ENCODE peak calls at places on chromosomes 1 and 21, in seven cellular contexts. X, K, U, Q, V, D and T are unnamed samples.

GRCh38 chr1:62208970-62209369 is 14.3 kb downstream of the L1TD1 start:
- DNase-seq in K (no peak), D (no peak), V (no peak), X (no peak), Q (no peak), U (no peak), T (no peak)

GRCh38 chr1:108814343-108815125 is 42.4 kb downstream of the AKNAD1 start:
- DNase-seq in U (no peak), D (no peak), V (no peak), K (no peak), Q (no peak), X (no peak), T (no peak)

GRCh38 chr21:31886896-31887595 is 14.2 kb downstream of the HUNK start:
- DNase-seq in U (no peak), V (no peak), D (no peak), X (no peak), K (no peak), Q (no peak), T (no peak)

GRCh38 chr1:201637282-201638076 is 98.6 kb downstream of the NAV1 start:
- DNase-seq in X (peak), V (no peak), U (peak), D (no peak), Q (no peak), K (no peak), T (no peak)

GRCh38 chr1:1206376-1207253 is at the start of gene TNFRSF18:
- DNase-seq in X (no peak), K (peak), D (no peak), V (no peak), U (peak), Q (no peak), T (peak)

GRCh38 chr1:199084293-199084692 is 445.5 kb downstream of the PTPRC start:
- DNase-seq in V (no peak), X (no peak), U (no peak), D (no peak), K (no peak), Q (no peak), T (no peak)

GRCh38 chr1:63742526-63742925 is 31.3 kb upstream of the ROR1 start:
- DNase-seq in X (no peak), Q (no peak), D (no peak), K (no peak), U (no peak), V (no peak), T (no peak)

GRCh38 chr1:108892356-108893140 is 15.8 kb downstream of the GPSM2 start:
- DNase-seq in K (no peak), V (no peak), X (no peak), U (no peak), Q (no peak), D (no peak), T (no peak)

GRCh38 chr21:15616864-15617574 is 112.8 kb upstream of the USP25 start:
- DNase-seq in Q (no peak), V (no peak), X (no peak), U (no peak), K (no peak), D (no peak), T (no peak)

GRCh38 chr1:112893288-112894009 is 62.5 kb downstream of the SLC16A1 start:
- DNase-seq in D (no peak), U (no peak), Q (no peak), V (no peak), K (no peak), X (no peak), T (no peak)

GRCh38 chr1:57800341-57800740 is 376.5 kb upstream of the DAB1 start:
- DNase-seq in V (no peak), Q (no peak), K (no peak), X (no peak), U (no peak), D (no peak), T (no peak)

GRCh38 chr1:41449326-41449921 is 35.1 kb downstream of the EDN2 start:
- DNase-seq in X (no peak), U (no peak), Q (no peak), K (no peak), V (no peak), D (no peak), T (peak)
- TF ChIP-seq JUND in X (no peak), U (no peak), Q (no peak), K (no peak), V (no peak), D (no peak), T (peak)

GRCh38 chr1:232538224-232538942 is 91.5 kb downstream of the SIPA1L2 start:
- DNase-seq in X (no peak), Q (peak), V (no peak), U (no peak), D (peak), K (peak), T (no peak)
- TF ChIP-seq JUND in X (no peak), Q (peak), V (no peak), U (no peak), D (no peak), K (peak), T (no peak)

GRCh38 chr1:237804516-237804915 is 86.2 kb downstream of the ZP4 start:
- DNase-seq in V (no peak), D (no peak), K (no peak), Q (no peak), X (no peak), U (no peak), T (no peak)

GRCh38 chr1:237794071-237794470 is 96.7 kb downstream of the ZP4 start:
- DNase-seq in X (no peak), U (no peak), D (no peak), Q (no peak), K (no peak), V (no peak), T (no peak)

GRCh38 chr1:237795558-237795957 is 95.2 kb downstream of the ZP4 start:
- DNase-seq in Q (no peak), X (no peak), D (no peak), K (no peak), V (no peak), U (no peak), T (no peak)

DNA sequence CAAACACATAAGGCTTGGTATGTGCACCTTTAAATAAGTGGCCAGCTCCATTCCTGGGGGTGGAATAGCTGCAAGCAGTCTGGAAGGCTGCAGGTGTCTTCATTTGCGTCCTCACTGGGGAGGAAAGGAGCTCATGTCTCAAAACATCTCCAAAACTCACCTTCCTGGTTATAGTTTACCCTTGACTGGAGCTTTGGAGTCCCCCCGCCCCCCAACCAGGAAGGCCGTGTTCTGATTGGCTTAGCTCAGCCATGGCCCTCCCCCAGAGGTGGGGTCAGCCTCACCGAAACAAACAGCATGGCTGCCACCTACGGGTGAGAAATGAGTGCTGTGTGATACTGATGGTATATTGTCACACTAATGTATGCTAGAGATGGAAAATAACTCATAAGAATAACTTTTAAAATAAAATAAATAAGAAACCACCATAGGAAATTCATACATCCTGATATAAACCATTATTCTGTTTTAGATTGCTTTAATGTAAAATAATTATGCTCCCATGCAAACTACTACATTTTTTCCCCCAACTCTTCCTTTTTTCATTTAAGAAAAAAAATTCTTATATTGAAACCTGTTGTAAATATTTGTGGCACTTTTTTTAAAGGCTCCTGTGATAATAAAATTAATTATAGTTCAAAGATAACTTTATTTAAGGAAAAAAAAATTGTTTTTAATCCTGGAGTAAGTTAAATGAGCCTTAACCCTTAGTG is 90.8 kb downstream of the ZP4 start:
- DNase-seq in K (no peak), V (peak), U (peak), X (peak), D (peak), Q (peak), T (peak)
- TF ChIP-seq JUND in K (no peak), V (no peak), U (no peak), X (no peak), D (no peak), Q (no peak), T (no peak)

GRCh38 chr1:38456564-38456876 is 403.1 kb downstream of the RRAGC start:
- DNase-seq in X (no peak), V (no peak), K (no peak), D (no peak), U (no peak), Q (no peak), T (no peak)
- TF ChIP-seq JUND in X (no peak), V (no peak), K (no peak), D (no peak), U (no peak), Q (no peak), T (no peak)

DNA sequence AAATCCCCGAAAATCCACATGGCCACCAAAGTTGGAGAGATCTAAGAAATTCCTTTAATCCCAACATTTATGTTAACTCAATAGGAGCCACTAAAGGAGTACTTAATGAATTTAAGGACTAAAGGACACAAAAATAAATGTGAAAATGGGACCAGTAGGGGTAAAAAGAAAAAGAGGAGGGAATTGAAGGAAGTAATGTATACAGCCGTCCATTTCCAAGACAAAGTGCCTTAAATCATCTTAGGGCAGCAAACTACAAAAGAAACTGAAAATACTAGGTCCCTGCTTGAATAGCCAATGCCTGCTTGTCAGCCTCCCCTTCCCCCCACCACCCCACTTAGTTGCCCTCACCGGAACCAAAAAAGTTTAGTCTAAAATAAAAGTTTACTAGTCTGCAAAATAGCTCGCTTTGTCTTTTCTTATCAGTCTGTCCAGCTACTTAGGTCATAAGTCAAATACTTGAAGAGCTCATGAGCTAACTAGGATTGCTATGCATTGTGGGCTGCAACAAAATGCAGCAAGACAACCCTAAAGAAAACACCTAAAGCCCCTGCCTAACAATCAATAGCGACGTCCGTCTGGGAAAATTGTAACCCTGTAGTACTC is 66.3 kb upstream of the TLR5 start:
- DNase-seq in D (no peak), U (no peak), X (no peak), V (no peak), K (no peak), Q (no peak), T (no peak)
- TF ChIP-seq JUND in D (no peak), U (no peak), X (no peak), V (no peak), K (no peak), Q (no peak), T (no peak)

DNA sequence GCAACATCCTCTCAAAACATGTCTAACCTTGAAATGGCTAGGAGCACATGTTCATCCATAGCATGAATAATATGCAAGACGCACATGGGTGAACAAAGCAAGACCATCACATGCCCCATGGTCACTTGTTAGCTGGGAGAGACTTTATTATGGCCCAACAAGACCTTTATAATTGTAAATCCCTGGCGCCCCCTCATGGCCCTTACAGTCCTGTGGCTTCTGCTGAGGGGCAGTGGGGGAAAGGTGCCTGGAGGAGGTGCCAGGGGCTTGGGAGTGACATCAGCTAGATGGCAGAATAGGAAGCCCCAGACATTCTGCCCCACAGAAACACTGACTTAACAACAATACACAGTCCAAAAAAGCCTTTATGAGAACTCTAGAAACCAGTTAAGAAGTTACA is 51.7 kb downstream of the CSMD2 start:
- DNase-seq in Q (peak), U (no peak), D (no peak), K (no peak), X (no peak), V (no peak), T (no peak)
- TF ChIP-seq JUND in Q (no peak), U (no peak), D (no peak), K (no peak), X (no peak), V (no peak), T (no peak)

GRCh38 chr1:173590557-173590956 is 12.3 kb downstream of the SLC9C2 start:
- DNase-seq in D (no peak), X (no peak), V (no peak), K (no peak), U (no peak), Q (no peak), T (no peak)
- TF ChIP-seq JUND in D (no peak), X (no peak), V (no peak), K (no peak), U (peak), Q (no peak), T (no peak)

DNA sequence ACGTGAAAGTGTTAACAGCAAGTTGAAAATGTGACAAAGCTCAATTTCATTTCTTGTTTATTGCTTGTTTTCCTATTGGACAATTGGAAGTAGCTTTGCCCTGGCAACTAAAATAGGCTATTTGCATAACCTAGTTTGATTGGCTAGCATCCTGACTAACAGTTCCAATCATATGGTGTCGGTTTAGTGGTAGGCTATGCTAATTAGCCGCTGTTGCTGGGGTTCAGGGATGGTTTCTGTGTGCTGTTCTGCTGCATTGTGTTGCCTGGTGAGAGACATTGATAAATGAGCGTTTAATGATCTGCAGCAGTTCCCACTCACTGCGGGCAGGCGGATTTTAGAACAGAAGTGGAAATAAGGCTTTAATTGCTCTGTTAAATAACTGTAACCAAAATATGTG is 68.5 kb downstream of the DYRK1A start:
- DNase-seq in D (no peak), K (peak), V (no peak), U (peak), Q (no peak), X (peak), T (peak)
- TF ChIP-seq JUND in D (no peak), K (no peak), V (no peak), U (no peak), Q (no peak), X (no peak), T (no peak)